ENCODE peak calls at places on chromosomes 11 and 22, in six cellular contexts. G is neuronal stem cell, I is IMR-90, F is H9, Y is H1, Q is trophoblast cell. S is an unnamed sample.

GRCh38 chr11:119666061-119666460 is 62.9 kb downstream of the NECTIN1 start:
- DNase-seq in Q (no peak), G (no peak), Y (no peak), F (no peak), I (no peak), S (no peak)

GRCh38 chr11:33182246-33182878 is 21.1 kb upstream of the CSTF3 start:
- DNase-seq in Q (no peak), Y (no peak), I (no peak), F (no peak), G (no peak), S (no peak)

GRCh38 chr11:119747868-119748660 is 19.1 kb upstream of the NECTIN1 start:
- DNase-seq in I (no peak), F (no peak), Q (no peak), Y (no peak), G (no peak), S (no peak)

GRCh38 chr22:20748820-20749428 is 25.0 kb upstream of the SERPIND1 start:
- DNase-seq in Y (no peak), F (no peak), G (no peak), Q (no peak), I (peak), S (no peak)

GRCh38 chr11:64711944-64712306 is 11.1 kb downstream of the NRXN2 start:
- DNase-seq in I (no peak), F (no peak), G (no peak), Q (no peak), Y (no peak), S (no peak)

GRCh38 chr11:106172389-106172991 is 95.0 kb downstream of the AASDHPPT start:
- DNase-seq in Q (peak), I (no peak), G (no peak), F (no peak), Y (no peak), S (no peak)

GRCh38 chr11:46252373-46252914 is 25.0 kb upstream of the CREB3L1 start:
- DNase-seq in F (peak), Y (no peak), I (no peak), G (no peak), Q (peak), S (peak)

GRCh38 chr11:46120361-46120710 is 918 bp downstream of the PHF21A start:
- DNase-seq in I (no peak), Y (no peak), Q (peak), G (no peak), F (no peak), S (no peak)

GRCh38 chr22:26476705-26477340 is 6.8 kb downstream of the HPS4 start:
- DNase-seq in F (no peak), G (no peak), Y (no peak), I (peak), Q (peak), S (peak)

GRCh38 chr22:50262973-50263617 is 1.6 kb upstream of the MAPK12 start:
- DNase-seq in F (no peak), I (no peak), Y (no peak), Q (no peak), G (no peak), S (no peak)

GRCh38 chr11:41177791-41178190 is 281.7 kb downstream of the LRRC4C start:
- DNase-seq in Y (no peak), I (no peak), G (no peak), Q (no peak), F (no peak), S (no peak)

GRCh38 chr11:35484435-35484834 is 41.0 kb downstream of the PAMR1 start:
- DNase-seq in Q (no peak), F (no peak), G (no peak), Y (no peak), I (peak), S (no peak)

GRCh38 chr11:107040447-107041444 is 22.5 kb upstream of the GUCY1A2 start:
- DNase-seq in Q (no peak), Y (no peak), I (peak), F (no peak), G (no peak), S (peak)

GRCh38 chr11:14855890-14856289 is 36.1 kb downstream of the CYP2R1 start:
- DNase-seq in Q (no peak), G (no peak), F (no peak), I (no peak), Y (no peak), S (no peak)

GRCh38 chr11:638616-639323 is 1.7 kb downstream of the DRD4 start:
- DNase-seq in Y (no peak), F (peak), G (peak), Q (no peak), I (no peak), S (peak)

GRCh38 chr22:37183432-37184379 is 4.3 kb downstream of the C1QTNF6 start:
- DNase-seq in Y (no peak), F (no peak), I (no peak), G (no peak), Q (peak), S (no peak)

GRCh38 chr11:59556883-59557205 is 45.5 kb downstream of the OR4D9 start:
- DNase-seq in I (no peak), Q (no peak), Y (no peak), F (peak), G (no peak), S (peak)

GRCh38 chr11:65362320-65362931 is 7.9 kb downstream of the TIGD3 start:
- DNase-seq in F (no peak), I (no peak), Y (no peak), G (no peak), Q (no peak), S (no peak)

GRCh38 chr11:132549571-132549970 is 982.7 kb downstream of the OPCML start:
- DNase-seq in G (no peak), F (no peak), Y (no peak), I (no peak), Q (no peak), S (no peak)

GRCh38 chr22:36606114-36606513 is 77.1 kb upstream of the EIF3D start:
- DNase-seq in Q (no peak), I (no peak), Y (no peak), F (no peak), G (no peak), S (no peak)

GRCh38 chr22:33400891-33401290 is 342.7 kb upstream of the SYN3 start:
- DNase-seq in Y (no peak), F (no peak), G (no peak), Q (no peak), I (no peak), S (no peak)

GRCh38 chr11:125239585-125240331 is 75.2 kb downstream of the PKNOX2 start:
- DNase-seq in G (no peak), Y (no peak), F (peak), Q (no peak), I (no peak), S (no peak)

GRCh38 chr22:21937821-21938070 is 14.9 kb downstream of the PPM1F start:
- DNase-seq in G (no peak), Q (no peak), F (no peak), Y (no peak), I (peak), S (no peak)

GRCh38 chr11:66259225-66259624 is 9.2 kb upstream of the RAB1B start:
- DNase-seq in F (no peak), G (no peak), I (no peak), Y (no peak), Q (no peak), S (no peak)

GRCh38 chr11:14644396-14645246 is 1.0 kb downstream of the PDE3B start:
- DNase-seq in Y (no peak), G (peak), F (peak), Q (peak), I (no peak), S (peak)

GRCh38 chr22:21613553-21614233 is 16.1 kb downstream of the YDJC start:
- DNase-seq in I (no peak), Q (no peak), G (no peak), Y (no peak), F (no peak), S (no peak)

GRCh38 chr11:309558-309855 is 1.9 kb downstream of the IFITM2 start:
- DNase-seq in Y (no peak), F (no peak), Q (no peak), I (no peak), G (no peak), S (no peak)

GRCh38 chr11:96318399-96318798 is 24.6 kb downstream of the MAML2 start:
- DNase-seq in G (no peak), F (no peak), Q (no peak), I (no peak), Y (no peak), S (no peak)

GRCh38 chr11:2377511-2378443 is 667 bp downstream of the CD81 start:
- DNase-seq in Y (no peak), I (peak), G (peak), Q (no peak), F (peak), S (peak)

GRCh38 chr11:83766932-83767331 is 480.8 kb upstream of the CCDC90B start:
- DNase-seq in Y (no peak), I (no peak), G (no peak), F (no peak), Q (no peak), S (no peak)
- H2BK5ac ChIP-seq in Y (no peak), I (no peak), G (no peak), F (no peak), Q (no peak), S (no peak)

DNA sequence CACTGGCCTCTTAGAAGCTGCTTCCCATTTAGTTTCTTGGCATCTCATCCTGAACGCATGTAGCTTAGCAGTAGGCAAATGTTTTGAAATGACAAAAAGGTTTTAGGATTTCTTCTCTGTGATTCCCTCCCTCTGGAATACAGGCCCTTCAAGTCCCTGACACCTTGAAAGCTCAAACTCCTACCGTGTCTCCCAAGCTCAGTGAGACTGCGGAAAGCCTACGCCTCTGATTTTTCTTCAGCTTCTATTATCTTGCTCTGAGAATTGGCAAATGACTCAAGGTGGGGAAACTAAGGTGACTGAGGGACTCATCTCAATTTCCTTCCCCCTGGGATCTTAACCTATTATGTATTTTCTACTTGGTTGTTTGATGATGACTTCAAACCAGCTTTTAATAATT is 130.3 kb downstream of the ENTHD1 start:
- DNase-seq in I (no peak), Y (no peak), G (no peak), F (no peak), Q (no peak), S (no peak)
- H2AFZ ChIP-seq in I (no peak), Y (peak), G (no peak), F (no peak), Q (no peak), S (no peak)

DNA sequence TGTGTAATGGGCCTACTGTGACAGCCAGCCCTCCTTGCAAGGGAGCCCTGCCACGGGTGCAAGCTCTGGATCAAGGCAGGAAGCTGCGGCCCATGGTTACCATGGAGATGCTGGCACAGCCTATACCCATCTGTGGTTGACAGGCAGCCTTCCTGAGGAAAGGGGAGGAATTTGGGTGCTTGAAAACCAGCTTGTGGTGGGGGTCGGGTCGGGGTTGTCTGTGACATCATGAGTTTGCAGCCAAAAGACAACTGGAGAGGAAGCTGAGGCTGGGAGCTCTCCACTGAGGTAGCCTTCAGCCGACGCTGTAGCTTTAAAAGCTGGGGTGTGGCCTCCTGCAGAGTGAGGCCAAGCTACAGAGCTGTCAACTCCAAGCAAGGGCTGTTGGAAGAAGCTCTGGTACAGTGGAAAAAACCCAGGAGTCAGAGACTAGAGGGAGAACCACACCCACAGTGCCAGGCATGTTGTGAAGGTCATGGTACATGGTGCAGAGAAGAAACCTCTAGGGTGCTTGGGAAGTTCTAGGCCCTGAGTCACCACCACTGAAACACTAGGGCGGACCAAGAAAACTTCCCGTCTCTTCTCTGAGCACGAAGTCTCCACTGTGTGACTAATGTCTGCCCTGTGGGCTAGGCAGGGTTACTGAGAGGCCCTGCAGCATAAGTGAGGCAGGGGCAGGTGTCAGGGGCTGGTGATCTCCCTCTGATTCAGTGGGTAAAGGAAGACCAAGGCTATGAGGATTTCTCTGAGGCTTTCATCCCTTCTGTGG is 10.8 kb upstream of the LDHA start:
- DNase-seq in Q (peak), Y (no peak), G (no peak), I (peak), F (peak), S (peak)
- H2BK5ac ChIP-seq in Q (no peak), Y (no peak), G (no peak), I (peak), F (no peak), S (peak)

GRCh38 chr22:43923631-43924548 is at the start of gene PNPLA3:
- DNase-seq in Q (peak), I (peak), Y (peak), G (peak), F (peak), S (peak)

GRCh38 chr22:43925433-43926348 is 2.1 kb downstream of the PNPLA3 start:
- DNase-seq in Q (no peak), F (peak), I (no peak), G (peak), Y (no peak), S (peak)

GRCh38 chr22:43922123-43922522 is 1.5 kb upstream of the PNPLA3 start:
- DNase-seq in I (no peak), F (peak), G (no peak), Y (no peak), Q (no peak), S (no peak)

GRCh38 chr22:43921361-43921760 is 2.2 kb upstream of the PNPLA3 start:
- DNase-seq in Q (peak), I (peak), F (no peak), G (no peak), Y (no peak), S (peak)

GRCh38 chr22:43923191-43923590 is 414 bp upstream of the PNPLA3 start:
- DNase-seq in Q (peak), I (no peak), F (no peak), Y (no peak), G (no peak), S (peak)
- H2AFZ ChIP-seq in Q (peak), I (peak), F (no peak), Y (peak), G (peak), S (peak)

GRCh38 chr11:83441596-83441995 is 155.4 kb upstream of the CCDC90B start:
- DNase-seq in Q (no peak), I (no peak), Y (no peak), F (no peak), G (no peak), S (no peak)
- H2BK5ac ChIP-seq in Q (no peak), I (no peak), Y (no peak), F (no peak), G (no peak), S (no peak)

DNA sequence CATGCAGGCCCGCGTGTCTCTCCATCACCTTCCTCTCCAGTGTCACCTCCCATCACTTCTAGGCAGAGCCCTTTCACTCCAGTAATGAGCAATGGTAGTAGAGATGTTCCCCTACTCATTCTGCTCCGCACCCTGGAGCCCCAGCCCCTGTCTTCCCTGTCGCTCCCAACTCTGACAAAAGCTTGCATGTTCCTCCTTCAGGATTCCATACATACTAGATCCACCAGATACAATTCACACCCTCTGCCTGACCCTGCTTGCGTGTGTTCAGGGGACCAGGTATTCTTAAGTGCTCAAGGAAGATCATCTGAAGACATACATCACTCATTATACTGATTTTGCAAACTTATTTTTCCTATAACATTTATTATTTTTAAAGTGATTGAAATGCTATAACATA is 222.7 kb downstream of the SNX19 start:
- DNase-seq in G (no peak), F (no peak), Q (no peak), I (no peak), Y (no peak), S (no peak)
- H2AFZ ChIP-seq in G (no peak), F (no peak), Q (no peak), I (no peak), Y (no peak), S (no peak)

GRCh38 chr11:121482231-121483129 is 29.7 kb upstream of the SORL1-AS1 start:
- DNase-seq in I (no peak), Y (no peak), Q (no peak), F (no peak), G (no peak), S (no peak)
- H2BK5ac ChIP-seq in I (no peak), Y (peak), Q (peak), F (no peak), G (no peak), S (no peak)